ENCODE peak calls at places on chromosomes 13 and 19, in nine cellular contexts. M, E, C, P, O, U, L, V and Z are unnamed samples.

GRCh38 chr19:3201072-3201700 is 15.5 kb downstream of the NCLN start:
- DNase-seq in E (no peak), P (no peak), C (no peak), L (no peak), U (no peak), V (no peak), M (no peak), O (no peak), Z (no peak)

GRCh38 chr19:6677924-6678689 is 8.1 kb upstream of the TNFSF14 start:
- DNase-seq in E (peak; percentile 66), V (no peak), U (no peak), L (no peak), P (no peak), O (no peak), C (no peak), M (no peak), Z (no peak)

GRCh38 chr13:49494645-49495044 is 1.1 kb upstream of the PHF11 start:
- DNase-seq in U (no peak), P (no peak), E (no peak), O (no peak), M (no peak), L (no peak), V (no peak), C (no peak), Z (no peak)

GRCh38 chr19:40571005-40571318 is 5.7 kb upstream of the SHKBP1 start:
- DNase-seq in M (no peak), L (no peak), V (no peak), E (no peak), U (no peak), P (no peak), O (no peak), C (no peak), Z (no peak)

GRCh38 chr19:30978639-30979038 is 370.6 kb downstream of the TSHZ3 start:
- DNase-seq in L (no peak), O (no peak), E (no peak), U (no peak), P (no peak), C (no peak), M (no peak), V (no peak), Z (no peak)

GRCh38 chr13:93473441-93474270 is 247.0 kb downstream of the GPC6 start:
- DNase-seq in U (no peak), V (no peak), P (no peak), C (peak; percentile 43), O (no peak), E (no peak), L (no peak), M (no peak), Z (no peak)

GRCh38 chr19:29606420-29606747 is 301 bp downstream of the POP4 start:
- DNase-seq in O (no peak), M (no peak), P (no peak), U (no peak), C (no peak), V (no peak), L (no peak), E (no peak), Z (no peak)

GRCh38 chr19:43784251-43784980 is 3.6 kb upstream of the KCNN4 start:
- DNase-seq in O (no peak), C (peak; percentile 55), U (peak; percentile 76), P (peak; percentile 83), V (peak; percentile 56), E (peak; percentile 45), M (peak; percentile 84), L (no peak), Z (peak; percentile 93)

GRCh38 chr13:51804295-51805172 is 571 bp upstream of the DHRS12 start:
- DNase-seq in V (no peak), U (peak; percentile 74), O (no peak), M (no peak), P (no peak), E (no peak), C (no peak), L (no peak), Z (no peak)

GRCh38 chr19:48635263-48635965 is 1.8 kb downstream of the DBP start:
- DNase-seq in C (no peak), U (peak; percentile 69), M (peak; percentile 70), V (no peak), O (no peak), E (peak; percentile 93), P (no peak), L (no peak), Z (peak; percentile 81)

GRCh38 chr13:110509971-110510786 is 51.3 kb downstream of the RAB20 start:
- DNase-seq in C (no peak), V (no peak), E (peak; percentile 70), P (no peak), O (no peak), L (no peak), U (no peak), M (no peak), Z (no peak)

GRCh38 chr13:61414136-61414535 is 1.5 kb downstream of the PCDH20 start:
- DNase-seq in M (no peak), U (no peak), P (no peak), O (no peak), V (no peak), L (no peak), C (no peak), E (no peak), Z (no peak)

GRCh38 chr19:44598880-44599279 is 14.5 kb upstream of the IGSF23 start:
- DNase-seq in E (no peak), P (no peak), V (no peak), O (no peak), U (no peak), M (no peak), C (no peak), L (no peak), Z (peak; percentile 54)

GRCh38 chr19:917323-918151 is at the start of gene KISS1R:
- DNase-seq in O (no peak), U (no peak), V (no peak), P (no peak), C (no peak), L (no peak), M (peak; percentile 44), E (peak; percentile 85), Z (peak; percentile 40)

GRCh38 chr19:16380314-16380695 is 55.7 kb downstream of the KLF2 start:
- DNase-seq in V (no peak), P (no peak), L (no peak), M (no peak), E (no peak), O (no peak), C (no peak), U (no peak), Z (no peak)

GRCh38 chr19:10518444-10519361 is 1.5 kb upstream of the S1PR5 start:
- DNase-seq in E (peak; percentile 62), P (no peak), C (no peak), U (no peak), M (no peak), L (no peak), V (no peak), O (no peak), Z (no peak)

GRCh38 chr13:90015565-90016507 is 1331.7 kb upstream of the MIR17HG start:
- DNase-seq in P (no peak), C (no peak), M (no peak), L (no peak), U (no peak), E (no peak), V (peak; percentile 2), O (no peak), Z (no peak)

GRCh38 chr19:51572415-51572814 is 1.3 kb downstream of the ZNF175 start:
- DNase-seq in P (no peak), U (no peak), O (no peak), V (no peak), C (no peak), E (no peak), M (no peak), L (no peak), Z (no peak)

GRCh38 chr19:19554074-19555023 is 16.3 kb downstream of the CILP2 start:
- DNase-seq in E (peak; percentile 84), M (peak; percentile 91), O (no peak), P (no peak), L (no peak), C (no peak), U (peak; percentile 42), V (no peak), Z (peak; percentile 48)

GRCh38 chr19:5086725-5087439 is 118.0 kb downstream of the KDM4B start:
- DNase-seq in U (no peak), P (no peak), L (no peak), M (no peak), C (no peak), O (no peak), E (no peak), V (no peak), Z (no peak)

GRCh38 chr19:10226021-10226375 is 5.1 kb downstream of the S1PR2 start:
- DNase-seq in O (no peak), V (no peak), L (no peak), P (no peak), E (no peak), C (no peak), U (no peak), M (no peak), Z (no peak)

GRCh38 chr13:110920038-110920437 is 5.2 kb upstream of the ANKRD10 start:
- DNase-seq in M (no peak), O (no peak), E (no peak), P (no peak), V (no peak), C (no peak), L (no peak), U (no peak), Z (no peak)

GRCh38 chr13:97496511-97496910 is 62.5 kb downstream of the RAP2A start:
- DNase-seq in L (no peak), V (no peak), O (no peak), P (no peak), M (no peak), C (no peak), U (no peak), E (no peak), Z (no peak)

GRCh38 chr19:39205449-39205764 is 1.3 kb upstream of the SYCN start:
- DNase-seq in O (no peak), V (no peak), C (no peak), U (no peak), E (no peak), L (no peak), M (no peak), P (no peak), Z (no peak)

GRCh38 chr19:56987184-56987583 is 132.6 kb upstream of the USP29 start:
- DNase-seq in O (no peak), U (no peak), V (no peak), C (no peak), P (no peak), L (no peak), E (no peak), M (no peak), Z (no peak)

GRCh38 chr19:5588441-5588840 is 20.7 kb upstream of the TINCR start:
- DNase-seq in V (no peak), L (no peak), O (no peak), E (no peak), C (no peak), M (no peak), U (no peak), P (no peak), Z (no peak)